ENCODE peak calls at places on chromosomes 1 and 21, in four cellular contexts. One of them, this sample, is unnamed.

GRCh38 chr1:215744419-215744818 is 177.3 kb downstream of the KCTD3 start:
- DNase-seq in A549: no peak
- DNase-seq in IMR-90: peak
- DNase-seq in HepG2: no peak
- DNase-seq in this sample: no peak

GRCh38 chr1:116881879-116882520 is 27.7 kb upstream of the PTGFRN start:
- DNase-seq in A549: peak
- DNase-seq in IMR-90: peak
- DNase-seq in HepG2: peak
- DNase-seq in this sample: peak

GRCh38 chr1:201145816-201146215 is 8.5 kb downstream of the TMEM9 start:
- DNase-seq in A549: no peak
- DNase-seq in IMR-90: no peak
- DNase-seq in HepG2: no peak
- DNase-seq in this sample: no peak

GRCh38 chr1:202959276-202959620 is 1.1 kb upstream of the ADIPOR1 start:
- DNase-seq in A549: peak
- DNase-seq in IMR-90: peak
- DNase-seq in HepG2: peak
- DNase-seq in this sample: peak

GRCh38 chr1:200837931-200838571 is 34.7 kb upstream of the GPR25 start:
- DNase-seq in A549: peak
- DNase-seq in IMR-90: peak
- DNase-seq in HepG2: no peak
- DNase-seq in this sample: no peak

GRCh38 chr1:33258788-33259274 is 2.5 kb downstream of the ZNF362 start:
- DNase-seq in A549: no peak
- DNase-seq in IMR-90: no peak
- DNase-seq in HepG2: peak
- DNase-seq in this sample: no peak

GRCh38 chr1:229854620-229855019 is 212.4 kb upstream of the GALNT2 start:
- DNase-seq in A549: no peak
- DNase-seq in IMR-90: no peak
- DNase-seq in HepG2: no peak
- DNase-seq in this sample: no peak

GRCh38 chr21:25837545-25838263 is 102.9 kb downstream of the GABPA start:
- DNase-seq in A549: no peak
- DNase-seq in IMR-90: peak
- DNase-seq in HepG2: no peak
- DNase-seq in this sample: no peak

GRCh38 chr21:41878831-41879189 is 334 bp downstream of the PRDM15 start:
- DNase-seq in A549: peak
- DNase-seq in IMR-90: peak
- DNase-seq in HepG2: peak
- DNase-seq in this sample: peak

GRCh38 chr1:225468270-225469020 is 40.6 kb upstream of the LBR start:
- DNase-seq in A549: no peak
- DNase-seq in IMR-90: no peak
- DNase-seq in HepG2: no peak
- DNase-seq in this sample: no peak

GRCh38 chr1:205978676-205979075 is 24.5 kb downstream of the RAB7B start:
- DNase-seq in A549: no peak
- DNase-seq in IMR-90: no peak
- DNase-seq in HepG2: no peak
- DNase-seq in this sample: no peak

GRCh38 chr21:45506836-45507522 is 35.3 kb downstream of the SLC19A1 start:
- DNase-seq in A549: no peak
- DNase-seq in IMR-90: no peak
- DNase-seq in HepG2: no peak
- DNase-seq in this sample: no peak

GRCh38 chr1:165288301-165289120 is 68.0 kb downstream of the LMX1A start:
- DNase-seq in A549: peak
- DNase-seq in IMR-90: no peak
- DNase-seq in HepG2: no peak
- DNase-seq in this sample: no peak

GRCh38 chr1:27130798-27131197 is 24.1 kb downstream of the SLC9A1 start:
- DNase-seq in A549: no peak
- DNase-seq in IMR-90: no peak
- DNase-seq in HepG2: no peak
- DNase-seq in this sample: no peak

GRCh38 chr1:55070291-55070690 is 30.9 kb downstream of the PCSK9 start:
- DNase-seq in A549: no peak
- DNase-seq in IMR-90: no peak
- DNase-seq in HepG2: no peak
- DNase-seq in this sample: no peak

GRCh38 chr21:29271927-29272333 is 26.8 kb upstream of the BACH1 start:
- DNase-seq in A549: peak
- DNase-seq in IMR-90: no peak
- DNase-seq in HepG2: peak
- DNase-seq in this sample: peak

GRCh38 chr21:44838038-44838895 is 20.4 kb upstream of the SUMO3 start:
- DNase-seq in A549: no peak
- DNase-seq in IMR-90: no peak
- DNase-seq in HepG2: no peak
- DNase-seq in this sample: peak

GRCh38 chr21:45612096-45613019 is 31.2 kb upstream of the PCBP3 start:
- DNase-seq in A549: no peak
- DNase-seq in IMR-90: peak
- DNase-seq in HepG2: no peak
- DNase-seq in this sample: no peak

GRCh38 chr1:219773775-219774174 is 154.6 kb downstream of the SLC30A10 start:
- DNase-seq in A549: no peak
- DNase-seq in IMR-90: no peak
- DNase-seq in HepG2: no peak
- DNase-seq in this sample: no peak

GRCh38 chr1:159132271-159132881 is 39.0 kb upstream of the CADM3 start:
- DNase-seq in A549: peak
- DNase-seq in IMR-90: peak
- DNase-seq in HepG2: peak
- DNase-seq in this sample: peak

GRCh38 chr1:215844777-215845176 is 277.7 kb downstream of the KCTD3 start:
- DNase-seq in A549: no peak
- DNase-seq in IMR-90: no peak
- DNase-seq in HepG2: no peak
- DNase-seq in this sample: no peak

GRCh38 chr1:155195201-155196102 is 12.2 kb downstream of the THBS3 start:
- DNase-seq in A549: no peak
- DNase-seq in IMR-90: peak
- DNase-seq in HepG2: no peak
- DNase-seq in this sample: no peak

GRCh38 chr1:14775434-14775833 is 176.9 kb downstream of the KAZN start:
- DNase-seq in A549: no peak
- DNase-seq in IMR-90: no peak
- DNase-seq in HepG2: no peak
- DNase-seq in this sample: no peak

GRCh38 chr21:46627726-46628125 is 7.7 kb upstream of the PRMT2 start:
- DNase-seq in A549: no peak
- DNase-seq in IMR-90: no peak
- DNase-seq in HepG2: no peak
- DNase-seq in this sample: no peak

GRCh38 chr1:156527584-156527983 is 27.0 kb upstream of the MEF2D start:
- DNase-seq in A549: no peak
- DNase-seq in IMR-90: no peak
- DNase-seq in HepG2: no peak
- DNase-seq in this sample: no peak

GRCh38 chr1:168636200-168636599 is 59.8 kb downstream of the XCL1 start:
- DNase-seq in A549: peak
- DNase-seq in IMR-90: no peak
- DNase-seq in HepG2: no peak
- DNase-seq in this sample: no peak

GRCh38 chr1:199018471-199019135 is 379.8 kb downstream of the PTPRC start:
- DNase-seq in A549: no peak
- DNase-seq in IMR-90: no peak
- DNase-seq in HepG2: no peak
- DNase-seq in this sample: no peak

GRCh38 chr21:36246080-36246631 is 73.8 kb upstream of the MORC3 start:
- DNase-seq in A549: no peak
- DNase-seq in IMR-90: no peak
- DNase-seq in HepG2: no peak
- DNase-seq in this sample: no peak

GRCh38 chr1:203291201-203292096 is 13.9 kb upstream of the BTG2 start:
- DNase-seq in A549: peak
- DNase-seq in IMR-90: no peak
- DNase-seq in HepG2: peak
- DNase-seq in this sample: no peak

GRCh38 chr1:172980456-172980855 is 70.3 kb downstream of the TNFSF18 start:
- DNase-seq in A549: peak
- DNase-seq in IMR-90: peak
- DNase-seq in HepG2: peak
- DNase-seq in this sample: no peak

GRCh38 chr21:42286416-42286815 is 28.8 kb downstream of the TFF3 start:
- DNase-seq in A549: no peak
- DNase-seq in IMR-90: no peak
- DNase-seq in HepG2: no peak
- DNase-seq in this sample: no peak

GRCh38 chr1:7953850-7954609 is 7.5 kb upstream of the PARK7 start:
- DNase-seq in A549: peak
- DNase-seq in IMR-90: peak
- DNase-seq in HepG2: peak
- DNase-seq in this sample: peak

GRCh38 chr21:26769613-26770188 is 75.5 kb downstream of the ADAMTS1 start:
- DNase-seq in A549: peak
- DNase-seq in IMR-90: peak
- DNase-seq in HepG2: no peak
- DNase-seq in this sample: no peak

GRCh38 chr1:62725255-62725654 is 37.1 kb upstream of the DOCK7 start:
- DNase-seq in A549: no peak
- DNase-seq in IMR-90: peak
- DNase-seq in HepG2: no peak
- DNase-seq in this sample: no peak

GRCh38 chr1:62724430-62724829 is 36.2 kb upstream of the DOCK7 start:
- DNase-seq in A549: no peak
- DNase-seq in IMR-90: no peak
- DNase-seq in HepG2: no peak
- DNase-seq in this sample: no peak

GRCh38 chr1:62725981-62726588 is 37.9 kb upstream of the DOCK7 start:
- DNase-seq in A549: no peak
- DNase-seq in IMR-90: peak
- DNase-seq in HepG2: no peak
- DNase-seq in this sample: no peak

GRCh38 chr1:62722796-62723195 is 34.6 kb upstream of the DOCK7 start:
- DNase-seq in A549: no peak
- DNase-seq in IMR-90: no peak
- DNase-seq in HepG2: no peak
- DNase-seq in this sample: no peak

DNA sequence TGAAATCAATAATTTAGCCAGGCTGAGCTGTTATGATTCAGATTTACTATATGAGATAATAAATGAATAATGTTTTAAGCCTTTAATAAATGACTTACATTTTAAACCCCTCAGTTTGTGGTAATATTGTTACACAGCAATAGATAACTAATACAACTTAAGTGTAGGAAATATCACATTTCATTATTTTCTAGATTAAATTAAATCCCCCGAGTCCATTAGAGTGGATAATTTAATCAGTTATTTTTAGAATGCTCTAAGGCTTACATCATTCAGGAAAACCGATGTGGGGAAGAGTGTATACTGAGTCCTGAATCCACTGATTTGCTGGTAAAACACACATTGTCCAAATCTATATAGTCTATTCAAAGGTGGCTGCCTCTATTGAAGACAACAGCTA is 35.7 kb upstream of the DOCK7 start:
- DNase-seq in A549: no peak
- DNase-seq in IMR-90: no peak
- DNase-seq in HepG2: no peak
- DNase-seq in this sample: no peak
- TF ChIP-seq MAZ in A549: no peak
- TF ChIP-seq MAZ in IMR-90: no peak
- TF ChIP-seq MAZ in HepG2: no peak
- TF ChIP-seq MAZ in this sample: no peak

GRCh38 chr1:112727716-112728115 is 12.6 kb upstream of the PPM1J start:
- DNase-seq in A549: no peak
- DNase-seq in IMR-90: peak
- DNase-seq in HepG2: no peak
- DNase-seq in this sample: peak
- TF ChIP-seq MAZ in A549: no peak
- TF ChIP-seq MAZ in IMR-90: no peak
- TF ChIP-seq MAZ in HepG2: no peak
- TF ChIP-seq MAZ in this sample: no peak

GRCh38 chr1:208538587-208538986 is 294.4 kb upstream of the PLXNA2 start:
- DNase-seq in A549: no peak
- DNase-seq in IMR-90: no peak
- DNase-seq in HepG2: no peak
- DNase-seq in this sample: no peak
- TF ChIP-seq MAZ in A549: no peak
- TF ChIP-seq MAZ in IMR-90: no peak
- TF ChIP-seq MAZ in HepG2: no peak
- TF ChIP-seq MAZ in this sample: no peak

GRCh38 chr1:175078629-175079028 is 11.0 kb downstream of the TNN start:
- DNase-seq in A549: no peak
- DNase-seq in IMR-90: no peak
- DNase-seq in HepG2: no peak
- DNase-seq in this sample: no peak
- TF ChIP-seq MAZ in A549: no peak
- TF ChIP-seq MAZ in IMR-90: no peak
- TF ChIP-seq MAZ in HepG2: no peak
- TF ChIP-seq MAZ in this sample: no peak

DNA sequence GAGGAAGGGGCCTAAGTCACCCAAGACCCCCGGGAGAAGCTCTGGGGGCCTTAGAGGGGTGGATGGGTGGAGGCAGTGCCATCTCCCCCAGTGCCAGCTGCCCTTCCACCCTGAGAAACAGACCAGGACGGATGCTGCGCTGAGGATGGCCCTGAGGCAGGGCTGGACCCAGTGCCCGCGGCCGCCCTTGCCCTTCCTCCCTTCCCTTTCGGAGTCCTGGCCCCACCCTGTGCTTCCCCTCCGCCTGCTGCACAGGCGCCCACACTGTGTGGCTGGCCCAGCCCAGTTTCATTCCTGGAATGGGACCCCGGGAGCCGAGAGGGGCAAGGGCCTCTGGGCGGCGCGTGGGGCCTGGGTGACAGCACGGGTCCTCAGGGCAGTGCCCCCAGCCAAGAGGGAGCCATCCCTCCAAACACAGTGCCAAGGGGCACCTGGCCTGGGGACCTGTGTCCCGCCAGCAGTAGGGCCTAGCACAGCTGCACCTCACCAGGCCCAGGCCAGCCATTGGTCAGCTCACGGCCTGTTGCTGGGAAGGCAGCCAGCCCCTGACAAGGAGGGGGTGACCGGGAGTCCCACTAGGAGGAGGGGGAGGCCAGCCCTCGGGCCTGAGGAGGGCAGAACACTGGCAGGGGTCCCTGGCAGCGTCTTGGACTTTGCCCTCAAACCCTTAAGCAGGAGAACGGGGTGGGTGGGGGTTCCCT is 13.4 kb upstream of the SKI start:
- DNase-seq in A549: no peak
- DNase-seq in IMR-90: no peak
- DNase-seq in HepG2: no peak
- DNase-seq in this sample: no peak
- TF ChIP-seq MAZ in A549: no peak
- TF ChIP-seq MAZ in IMR-90: peak
- TF ChIP-seq MAZ in HepG2: no peak
- TF ChIP-seq MAZ in this sample: no peak

GRCh38 chr1:75908717-75909152 is 23.5 kb downstream of the ASB17 start:
- DNase-seq in A549: peak
- DNase-seq in IMR-90: peak
- DNase-seq in HepG2: peak
- DNase-seq in this sample: peak
- TF ChIP-seq MAZ in A549: no peak
- TF ChIP-seq MAZ in IMR-90: no peak
- TF ChIP-seq MAZ in HepG2: no peak
- TF ChIP-seq MAZ in this sample: no peak

GRCh38 chr1:18139198-18139981 is 31.8 kb downstream of the IGSF21 start:
- DNase-seq in A549: no peak
- DNase-seq in IMR-90: no peak
- DNase-seq in HepG2: no peak
- DNase-seq in this sample: peak
- TF ChIP-seq MAZ in A549: no peak
- TF ChIP-seq MAZ in IMR-90: no peak
- TF ChIP-seq MAZ in HepG2: no peak
- TF ChIP-seq MAZ in this sample: no peak